ENCODE peak calls at places on chromosomes 4 and X, in four cellular contexts. One of them, this sample, is unnamed. For H3K4me1, the result is how much of the 10 kb centered on the place peaks cover.

GRCh38 chrX:119981286-119982070 is 37.9 kb upstream of the NKAP start:
- DNase-seq in ovary: no peak
- DNase-seq in stomach: no peak
- DNase-seq in upper lobe of left lung: no peak
- DNase-seq in this sample: no peak

GRCh38 chr4:188975271-188975670 is 836.0 kb downstream of the TRIML1 start:
- DNase-seq in stomach: no peak
- DNase-seq in ovary: no peak
- DNase-seq in upper lobe of left lung: no peak
- DNase-seq in this sample: no peak

GRCh38 chr4:1302159-1302558 is 12.5 kb downstream of the MAEA start:
- DNase-seq in ovary: no peak
- DNase-seq in stomach: no peak
- DNase-seq in upper lobe of left lung: no peak
- DNase-seq in this sample: no peak

GRCh38 chr4:15765910-15766703 is 12.0 kb upstream of the CD38 start:
- DNase-seq in stomach: no peak
- DNase-seq in ovary: no peak
- DNase-seq in upper lobe of left lung: no peak
- DNase-seq in this sample: no peak

GRCh38 chrX:150772150-150772970 is 79.2 kb downstream of the MTMR1 start:
- DNase-seq in stomach: peak
- DNase-seq in ovary: peak
- DNase-seq in upper lobe of left lung: peak
- DNase-seq in this sample: peak

GRCh38 chrX:153969904-153970397 is 1.7 kb downstream of the HCFC1 start:
- DNase-seq in upper lobe of left lung: peak
- DNase-seq in stomach: no peak
- DNase-seq in ovary: peak
- DNase-seq in this sample: no peak

GRCh38 chr4:13998850-13999249 is 371.3 kb upstream of the BOD1L1 start:
- DNase-seq in upper lobe of left lung: no peak
- DNase-seq in stomach: no peak
- DNase-seq in ovary: no peak
- DNase-seq in this sample: no peak

GRCh38 chr4:23333556-23333945 is 556.3 kb downstream of the PPARGC1A start:
- DNase-seq in ovary: no peak
- DNase-seq in upper lobe of left lung: no peak
- DNase-seq in stomach: no peak
- DNase-seq in this sample: no peak

GRCh38 chr4:161350946-161351345 is 812.9 kb downstream of the FSTL5 start:
- DNase-seq in stomach: no peak
- DNase-seq in ovary: no peak
- DNase-seq in upper lobe of left lung: no peak
- DNase-seq in this sample: no peak

GRCh38 chr4:1725521-1725920 is 4.2 kb downstream of the TACC3 start:
- DNase-seq in ovary: peak
- DNase-seq in stomach: no peak
- DNase-seq in upper lobe of left lung: peak
- DNase-seq in this sample: no peak

GRCh38 chrX:15438332-15438731 is 54.1 kb upstream of the VEGFD start:
- DNase-seq in ovary: no peak
- DNase-seq in stomach: no peak
- DNase-seq in upper lobe of left lung: no peak
- DNase-seq in this sample: no peak

GRCh38 chr4:165355900-165356300 is 22.9 kb upstream of the CPE start:
- DNase-seq in stomach: no peak
- DNase-seq in upper lobe of left lung: no peak
- DNase-seq in ovary: no peak
- DNase-seq in this sample: no peak

GRCh38 chr4:76002176-76002575 is 5.1 kb downstream of the CXCL9 start:
- DNase-seq in ovary: no peak
- DNase-seq in upper lobe of left lung: no peak
- DNase-seq in stomach: no peak
- DNase-seq in this sample: no peak

GRCh38 chr4:53889335-53890084 is 174.9 kb downstream of the CHIC2 start:
- DNase-seq in ovary: no peak
- DNase-seq in stomach: no peak
- DNase-seq in upper lobe of left lung: no peak
- DNase-seq in this sample: no peak

GRCh38 chr4:39453738-39454137 is 5.0 kb downstream of the RPL9 start:
- DNase-seq in stomach: no peak
- DNase-seq in ovary: no peak
- DNase-seq in upper lobe of left lung: no peak
- DNase-seq in this sample: no peak

GRCh38 chr4:53674891-53675290 is 83.6 kb upstream of the LNX1 start:
- DNase-seq in upper lobe of left lung: no peak
- DNase-seq in ovary: no peak
- DNase-seq in stomach: no peak
- DNase-seq in this sample: no peak

GRCh38 chrX:30652527-30653414 is 452 bp upstream of the GK start:
- DNase-seq in ovary: peak
- DNase-seq in stomach: peak
- DNase-seq in upper lobe of left lung: peak
- DNase-seq in this sample: peak

GRCh38 chr4:8702020-8702495 is 109.5 kb downstream of the CPZ start:
- DNase-seq in ovary: no peak
- DNase-seq in stomach: peak
- DNase-seq in upper lobe of left lung: no peak
- DNase-seq in this sample: no peak

GRCh38 chr4:101600287-101600686 is 190.2 kb upstream of the BANK1 start:
- DNase-seq in upper lobe of left lung: no peak
- DNase-seq in ovary: no peak
- DNase-seq in stomach: no peak
- DNase-seq in this sample: no peak

GRCh38 chr4:1855334-1856070 is 454 bp downstream of the LETM1 start:
- DNase-seq in upper lobe of left lung: no peak
- DNase-seq in stomach: no peak
- DNase-seq in ovary: peak
- DNase-seq in this sample: no peak

GRCh38 chrX:63761639-63762038 is 23.4 kb downstream of the ARHGEF9 start:
- DNase-seq in upper lobe of left lung: no peak
- DNase-seq in ovary: no peak
- DNase-seq in stomach: no peak
- DNase-seq in this sample: no peak

GRCh38 chr4:149101649-149102048 is 659.4 kb upstream of the NR3C2 start:
- DNase-seq in stomach: no peak
- DNase-seq in ovary: no peak
- DNase-seq in upper lobe of left lung: no peak
- DNase-seq in this sample: no peak

GRCh38 chr4:122450847-122451246 is 5.7 kb downstream of the IL2 start:
- DNase-seq in ovary: no peak
- DNase-seq in stomach: no peak
- DNase-seq in upper lobe of left lung: no peak
- DNase-seq in this sample: no peak

GRCh38 chr4:16290681-16291420 is 64.6 kb upstream of the TAPT1 start:
- DNase-seq in stomach: no peak
- DNase-seq in ovary: no peak
- DNase-seq in upper lobe of left lung: no peak
- DNase-seq in this sample: no peak

GRCh38 chr4:17667653-17668201 is 53.3 kb downstream of the MED28 start:
- DNase-seq in stomach: no peak
- DNase-seq in ovary: no peak
- DNase-seq in upper lobe of left lung: no peak
- DNase-seq in this sample: no peak

GRCh38 chrX:1412551-1413161 is 20.7 kb upstream of the SLC25A6 start:
- DNase-seq in ovary: no peak
- DNase-seq in upper lobe of left lung: no peak
- DNase-seq in stomach: no peak
- DNase-seq in this sample: no peak

GRCh38 chr4:85084371-85085170 is 118.1 kb upstream of the WDFY3 start:
- DNase-seq in stomach: no peak
- DNase-seq in upper lobe of left lung: no peak
- DNase-seq in ovary: no peak
- DNase-seq in this sample: no peak

GRCh38 chr4:80685219-80685618 is 345.3 kb upstream of the BMP3 start:
- DNase-seq in upper lobe of left lung: no peak
- DNase-seq in ovary: no peak
- DNase-seq in stomach: no peak
- DNase-seq in this sample: no peak

GRCh38 chr4:118033148-118034060 is 882 bp upstream of the NDST3 start:
- DNase-seq in stomach: peak
- DNase-seq in ovary: peak
- DNase-seq in upper lobe of left lung: peak
- DNase-seq in this sample: no peak

GRCh38 chr4:128163177-128164117 is 102.3 kb downstream of the LARP1B start:
- DNase-seq in ovary: no peak
- DNase-seq in upper lobe of left lung: no peak
- DNase-seq in stomach: no peak
- DNase-seq in this sample: no peak

GRCh38 chr4:47716017-47716416 is 121.8 kb downstream of the CORIN start:
- DNase-seq in stomach: no peak
- DNase-seq in upper lobe of left lung: no peak
- DNase-seq in ovary: no peak
- DNase-seq in this sample: no peak

GRCh38 chr4:152363086-152363485 is 172.8 kb downstream of the FBXW7 start:
- DNase-seq in upper lobe of left lung: no peak
- DNase-seq in ovary: no peak
- DNase-seq in stomach: no peak
- DNase-seq in this sample: no peak

GRCh38 chrX:106302304-106302703 is 134.2 kb downstream of the PWWP3B start:
- DNase-seq in ovary: no peak
- DNase-seq in upper lobe of left lung: no peak
- DNase-seq in stomach: no peak
- DNase-seq in this sample: no peak

GRCh38 chrX:120736989-120737388 is 107.1 kb upstream of the C1GALT1C1 start:
- DNase-seq in upper lobe of left lung: no peak
- DNase-seq in ovary: no peak
- DNase-seq in stomach: no peak
- DNase-seq in this sample: no peak

GRCh38 chr4:113837397-113837796 is 75.9 kb upstream of the CAMK2D start:
- DNase-seq in stomach: no peak
- DNase-seq in ovary: no peak
- DNase-seq in upper lobe of left lung: no peak
- DNase-seq in this sample: no peak

GRCh38 chr4:113835005-113835404 is 73.5 kb upstream of the CAMK2D start:
- DNase-seq in upper lobe of left lung: no peak
- DNase-seq in ovary: no peak
- DNase-seq in stomach: no peak
- DNase-seq in this sample: no peak

GRCh38 chr4:113834302-113834701 is 72.8 kb upstream of the CAMK2D start:
- DNase-seq in ovary: no peak
- DNase-seq in stomach: no peak
- DNase-seq in upper lobe of left lung: no peak
- DNase-seq in this sample: no peak

GRCh38 chr4:113840850-113841249 is 79.3 kb upstream of the CAMK2D start:
- DNase-seq in upper lobe of left lung: no peak
- DNase-seq in ovary: no peak
- DNase-seq in stomach: no peak
- DNase-seq in this sample: no peak

GRCh38 chr4:113838421-113838820 is 76.9 kb upstream of the CAMK2D start:
- DNase-seq in stomach: no peak
- DNase-seq in upper lobe of left lung: no peak
- DNase-seq in ovary: no peak
- DNase-seq in this sample: no peak
- H3K4me1 ChIP-seq in stomach: under half
- H3K4me1 ChIP-seq in upper lobe of left lung: under half
- H3K4me1 ChIP-seq in ovary: under half
- H3K4me1 ChIP-seq in this sample: under half

GRCh38 chr4:88794087-88794486 is 96.5 kb upstream of the NAP1L5 start:
- DNase-seq in ovary: no peak
- DNase-seq in upper lobe of left lung: no peak
- DNase-seq in stomach: no peak
- DNase-seq in this sample: no peak

GRCh38 chr4:88792821-88793220 is 95.2 kb upstream of the NAP1L5 start:
- DNase-seq in ovary: no peak
- DNase-seq in upper lobe of left lung: no peak
- DNase-seq in stomach: no peak
- DNase-seq in this sample: no peak

GRCh38 chr4:88791274-88791673 is 93.6 kb upstream of the NAP1L5 start:
- DNase-seq in stomach: no peak
- DNase-seq in upper lobe of left lung: no peak
- DNase-seq in ovary: no peak
- DNase-seq in this sample: no peak

GRCh38 chr4:88793473-88793872 is 95.8 kb upstream of the NAP1L5 start:
- DNase-seq in upper lobe of left lung: no peak
- DNase-seq in stomach: no peak
- DNase-seq in ovary: no peak
- DNase-seq in this sample: no peak

DNA sequence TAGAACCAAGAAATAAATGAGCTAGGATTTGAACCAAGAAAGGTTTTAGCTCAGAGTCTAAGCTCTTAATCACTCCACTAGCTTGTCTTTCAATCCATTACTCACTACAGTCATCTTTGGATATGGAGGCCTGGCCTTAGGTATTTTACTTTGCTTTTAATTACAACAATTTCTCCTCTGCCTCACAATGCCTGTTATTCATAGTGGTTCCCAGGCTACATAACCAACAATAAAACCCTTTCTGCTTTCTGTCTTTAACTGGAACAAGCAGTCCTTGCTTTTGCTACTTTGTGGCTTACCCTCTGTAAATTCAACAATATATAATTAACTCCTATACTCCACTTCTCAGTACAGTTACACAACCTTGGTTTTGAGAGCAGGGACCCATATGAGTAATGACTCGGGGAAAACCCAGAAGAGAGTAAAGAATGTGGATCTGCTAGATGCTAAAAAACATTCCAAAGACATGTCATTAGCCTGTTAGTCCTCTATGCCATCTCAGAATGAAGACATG is 94.7 kb upstream of the NAP1L5 start:
- DNase-seq in ovary: no peak
- DNase-seq in upper lobe of left lung: no peak
- DNase-seq in stomach: no peak
- DNase-seq in this sample: no peak
- TF ChIP-seq EP300 in ovary: no peak
- TF ChIP-seq EP300 in upper lobe of left lung: no peak
- TF ChIP-seq EP300 in stomach: no peak
- TF ChIP-seq EP300 in this sample: no peak

GRCh38 chr4:137530176-137530575 is 2.1 kb downstream of the PCDH18 start:
- DNase-seq in upper lobe of left lung: no peak
- DNase-seq in ovary: no peak
- DNase-seq in stomach: no peak
- DNase-seq in this sample: no peak
- H3K4me1 ChIP-seq in upper lobe of left lung: under half
- H3K4me1 ChIP-seq in ovary: under half
- H3K4me1 ChIP-seq in stomach: under half
- H3K4me1 ChIP-seq in this sample: under half

DNA sequence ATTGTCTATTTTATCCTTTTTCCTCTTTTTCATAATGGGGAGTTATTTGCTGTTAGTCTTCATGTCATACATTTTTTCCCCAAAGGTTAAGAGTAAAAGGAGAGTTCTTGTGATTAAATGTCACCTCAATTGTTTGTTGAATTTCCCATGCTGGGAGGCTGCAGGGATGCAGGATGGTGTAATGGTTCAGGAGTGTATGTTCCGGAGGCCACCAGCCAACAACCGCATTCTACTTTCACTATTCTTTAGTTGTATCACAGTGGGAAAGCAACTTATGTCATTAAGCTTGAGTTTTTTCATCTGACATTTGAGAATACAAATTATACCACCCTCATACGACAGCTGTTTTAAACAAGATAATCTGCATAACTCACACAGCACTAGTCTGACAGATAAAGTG is 15.4 kb downstream of the AFP start:
- DNase-seq in ovary: no peak
- DNase-seq in stomach: no peak
- DNase-seq in upper lobe of left lung: no peak
- DNase-seq in this sample: no peak
- TF ChIP-seq EP300 in ovary: no peak
- TF ChIP-seq EP300 in stomach: no peak
- TF ChIP-seq EP300 in upper lobe of left lung: no peak
- TF ChIP-seq EP300 in this sample: no peak